ENCODE peak calls at places on chromosome 10, in six cellular contexts. Z is mesendoderm, V is lung, A is pancreas, L is psoas muscle, N is adrenal gland. Q is an unnamed sample.

GRCh38 chr10:119199231-119199992 is 8.0 kb upstream of the GRK5 start:
- DNase-seq in Z (peak; percentile 90), V (peak; percentile 53), A (peak; percentile 59), L (no peak), N (peak; percentile 80), Q (peak; percentile 40)

GRCh38 chr10:112775892-112776679 is 174.0 kb upstream of the TCF7L2 start:
- DNase-seq in Z (no peak), V (no peak), A (no peak), L (no peak), N (no peak), Q (peak; percentile 57)

GRCh38 chr10:42943025-42943818 is 133.6 kb upstream of the RET start:
- DNase-seq in Z (no peak), V (no peak), A (no peak), L (no peak), N (no peak), Q (no peak)

GRCh38 chr10:67612577-67613537 is 83.1 kb downstream of the CTNNA3 start:
- DNase-seq in Z (no peak), V (no peak), A (no peak), L (no peak), N (no peak), Q (no peak)

GRCh38 chr10:62234284-62234605 is 34.4 kb downstream of the RTKN2 start:
- DNase-seq in Z (no peak), V (no peak), A (no peak), L (no peak), N (no peak), Q (no peak)

GRCh38 chr10:81498152-81498551 is 376.8 kb upstream of the NRG3 start:
- DNase-seq in Z (no peak), V (no peak), A (no peak), L (no peak), N (no peak), Q (no peak)

GRCh38 chr10:99958287-99958686 is 51.5 kb downstream of the DNMBP start:
- DNase-seq in Z (no peak), V (no peak), A (no peak), L (no peak), N (no peak), Q (no peak)

GRCh38 chr10:59805043-59805442 is 51.8 kb upstream of the MRLN start:
- DNase-seq in Z (peak; percentile 72), V (no peak), A (no peak), L (peak; percentile 20), N (peak; percentile 64), Q (peak; percentile 58)

GRCh38 chr10:285216-285967 is 150.1 kb downstream of the ZMYND11 start:
- DNase-seq in Z (no peak), V (no peak), A (no peak), L (no peak), N (no peak), Q (no peak)

GRCh38 chr10:126376956-126377355 is 11.3 kb downstream of the ADAM12 start:
- DNase-seq in Z (no peak), V (no peak), A (no peak), L (no peak), N (no peak), Q (no peak)

GRCh38 chr10:92699518-92700272 is 9.9 kb downstream of the HHEX start:
- DNase-seq in Z (peak; percentile 78), V (no peak), A (no peak), L (no peak), N (peak; percentile 83), Q (peak; percentile 65)

GRCh38 chr10:95388539-95388938 is 97.7 kb upstream of the PDLIM1 start:
- DNase-seq in Z (no peak), V (no peak), A (peak; percentile 64), L (no peak), N (no peak), Q (no peak)

GRCh38 chr10:71693377-71693776 is 26.2 kb downstream of the C10orf105 start:
- DNase-seq in Z (no peak), V (no peak), A (no peak), L (no peak), N (no peak), Q (no peak)

GRCh38 chr10:104033966-104034365 is 51.7 kb downstream of the COL17A1 start:
- DNase-seq in Z (no peak), V (no peak), A (no peak), L (no peak), N (no peak), Q (no peak)

GRCh38 chr10:99539120-99539519 is 6.4 kb downstream of the NKX2-3 start:
- DNase-seq in Z (no peak), V (no peak), A (no peak), L (no peak), N (no peak), Q (no peak)

GRCh38 chr10:26858707-26859034 is 2.1 kb downstream of the ABI1 start:
- DNase-seq in Z (no peak), V (no peak), A (no peak), L (no peak), N (no peak), Q (no peak)

GRCh38 chr10:104317195-104318095 is 20.8 kb downstream of the ITPRIP start:
- DNase-seq in Z (peak; percentile 90), V (no peak), A (no peak), L (no peak), N (no peak), Q (peak; percentile 47)

GRCh38 chr10:48609899-48610584 is 5.2 kb upstream of the ARHGAP22 start:
- DNase-seq in Z (no peak), V (peak; percentile 22), A (no peak), L (no peak), N (no peak), Q (no peak)

GRCh38 chr10:48609441-48609840 is 4.6 kb upstream of the ARHGAP22 start:
- DNase-seq in Z (no peak), V (no peak), A (no peak), L (no peak), N (no peak), Q (no peak)

GRCh38 chr10:48611133-48611532 is 6.3 kb upstream of the ARHGAP22 start:
- DNase-seq in Z (no peak), V (peak; percentile 19), A (no peak), L (no peak), N (no peak), Q (no peak)

GRCh38 chr10:48608926-48609325 is 4.1 kb upstream of the ARHGAP22 start:
- DNase-seq in Z (no peak), V (peak; percentile 13), A (no peak), L (no peak), N (no peak), Q (no peak)

DNA sequence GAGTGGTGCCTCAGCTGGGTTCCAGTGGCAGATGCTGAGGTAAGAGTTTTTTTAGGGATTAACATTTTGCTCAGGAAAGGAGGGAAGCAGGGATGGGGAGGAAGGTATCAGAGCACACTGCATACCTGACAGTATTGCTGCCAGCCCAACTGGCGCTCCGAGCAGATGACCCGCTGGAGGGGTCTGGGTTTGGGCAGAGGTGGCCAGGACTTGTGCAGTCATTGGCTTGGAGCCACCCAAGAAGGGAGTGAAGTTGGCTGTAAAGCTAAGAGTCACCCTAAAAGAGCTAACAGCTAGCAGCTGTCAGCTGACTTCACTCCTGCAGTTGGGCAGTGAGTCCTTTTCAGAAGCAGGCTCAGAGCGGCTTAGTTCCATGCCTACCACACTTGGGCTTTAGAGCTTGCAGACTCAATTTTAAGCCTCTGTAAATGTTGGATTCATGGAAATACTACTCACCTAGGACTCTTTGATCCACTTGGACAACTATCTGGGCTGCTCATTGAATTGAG is 5.8 kb upstream of the ARHGAP22 start:
- DNase-seq in Z (no peak), V (peak; percentile 14), A (no peak), L (no peak), N (no peak), Q (no peak)
- H3K4me1 ChIP-seq in Z (no peaks in the 10 kb centered on the region), V (no peaks in the 10 kb centered on the region), A (no peaks in the 10 kb centered on the region), L (no peaks in the 10 kb centered on the region), N (no peaks in the 10 kb centered on the region), Q (no peaks in the 10 kb centered on the region)

DNA sequence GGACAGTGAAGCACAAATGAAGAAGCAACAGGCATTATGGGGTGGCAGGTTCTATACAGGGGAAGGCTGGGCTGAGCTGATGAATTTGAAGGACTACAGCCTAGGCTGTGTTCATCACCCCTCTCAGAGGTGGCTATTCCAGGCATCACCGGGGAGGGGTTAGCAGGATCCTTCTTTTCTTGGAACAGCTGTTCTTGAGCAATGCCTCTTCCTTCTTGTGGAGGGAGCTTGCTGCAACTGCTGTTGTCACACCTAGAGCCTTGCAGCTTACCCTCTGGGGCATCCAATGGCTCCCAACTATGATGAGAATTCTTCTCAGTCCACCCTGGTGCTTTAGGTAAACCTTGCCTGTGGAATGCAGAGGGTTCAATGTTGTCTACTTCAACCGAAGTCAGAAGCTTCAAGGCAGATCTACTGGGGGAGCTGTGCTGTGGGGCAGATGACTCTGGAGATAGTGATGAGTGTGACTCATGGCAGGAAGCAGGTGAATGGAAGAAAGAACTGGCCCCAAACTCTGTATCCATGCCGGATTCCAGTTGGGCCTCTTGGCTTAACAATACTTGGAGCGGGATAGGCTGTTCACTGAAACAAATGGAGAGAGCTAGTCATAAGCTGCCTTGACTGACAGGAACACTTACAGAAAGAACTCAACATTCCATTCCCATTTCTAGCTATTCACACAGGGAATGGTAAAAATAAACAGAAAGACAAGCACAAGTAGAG is 21.5 kb upstream of the PPP3CB start:
- DNase-seq in Z (peak; percentile 62), V (no peak), A (no peak), L (no peak), N (no peak), Q (no peak)
- H3K4me1 ChIP-seq in Z (no peaks in the 10 kb centered on the region), V (peaks cover 2% of the 10 kb centered on the region), A (no peaks in the 10 kb centered on the region), L (no peaks in the 10 kb centered on the region), N (no peaks in the 10 kb centered on the region), Q (no peaks in the 10 kb centered on the region)

GRCh38 chr10:70412356-70412755 is 8.4 kb downstream of the EIF4EBP2 start:
- DNase-seq in Z (no peak), V (no peak), A (no peak), L (no peak), N (no peak), Q (no peak)

GRCh38 chr10:70404906-70405824 is 1.2 kb downstream of the EIF4EBP2 start:
- DNase-seq in Z (peak; percentile 79), V (peak; percentile 82), A (peak; percentile 72), L (peak; percentile 79), N (peak; percentile 92), Q (peak; percentile 76)

GRCh38 chr10:70409772-70410171 is 5.8 kb downstream of the EIF4EBP2 start:
- DNase-seq in Z (no peak), V (no peak), A (no peak), L (no peak), N (no peak), Q (no peak)

DNA sequence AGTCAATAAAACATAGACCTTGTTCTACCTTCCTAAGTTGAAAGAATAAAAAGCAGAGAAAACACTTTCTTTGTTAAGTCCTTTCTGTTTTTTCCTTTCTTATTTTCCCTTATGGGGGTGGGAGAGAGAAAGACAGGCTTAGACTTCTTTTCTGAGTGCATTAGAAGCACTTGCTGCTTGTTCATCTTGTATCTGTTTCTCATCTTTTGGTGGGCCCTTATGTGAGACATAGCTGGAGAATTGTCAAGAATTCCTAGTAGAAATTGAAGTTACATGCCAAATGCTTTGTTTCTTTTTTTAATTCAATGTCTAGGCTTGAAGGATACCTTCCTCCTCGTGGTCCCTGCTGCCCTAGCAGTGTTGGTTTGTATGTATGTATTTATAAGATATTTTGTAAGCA is 6.7 kb downstream of the EIF4EBP2 start:
- DNase-seq in Z (no peak), V (no peak), A (no peak), L (no peak), N (no peak), Q (no peak)
- H3K4me1 ChIP-seq in Z (no peaks in the 10 kb centered on the region), V (peaks cover 8% of the 10 kb centered on the region), A (peaks cover 17% of the 10 kb centered on the region), L (peaks cover 60% of the 10 kb centered on the region), N (peaks cover 82% of the 10 kb centered on the region), Q (no peaks in the 10 kb centered on the region)

DNA sequence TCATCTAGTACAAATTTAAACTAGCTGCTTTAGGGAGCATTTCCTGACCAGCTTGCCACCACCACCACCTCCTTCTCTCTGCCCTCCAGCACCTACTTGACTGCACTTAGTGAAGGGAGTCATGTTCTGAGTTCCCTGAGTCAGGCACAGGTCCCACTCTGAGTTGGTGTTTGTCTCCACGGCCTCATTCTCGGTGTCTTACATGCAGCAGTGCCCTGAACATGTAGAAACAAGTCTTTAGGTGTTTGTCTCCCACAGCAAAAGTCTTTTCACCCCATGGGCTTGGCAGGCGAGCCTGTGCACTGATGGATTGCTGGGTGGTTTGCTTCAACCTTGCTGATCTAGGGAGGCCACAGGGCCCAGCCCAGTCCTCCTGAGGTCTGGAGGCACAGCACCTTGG is 16.9 kb downstream of the TSPAN14 start:
- DNase-seq in Z (no peak), V (no peak), A (no peak), L (no peak), N (no peak), Q (no peak)
- H3K4me1 ChIP-seq in Z (peaks cover 11% of the 10 kb centered on the region), V (peaks cover 50% of the 10 kb centered on the region), A (peaks cover 13% of the 10 kb centered on the region), L (peaks cover 40% of the 10 kb centered on the region), N (peaks cover 52% of the 10 kb centered on the region), Q (no peaks in the 10 kb centered on the region)